ENCODE peak calls at places on chromosomes 11 and 22, in ten cellular contexts. One of them, this sample, is unnamed.

GRCh38 chr22:29313126-29314071 is 2.1 kb downstream of the RASL10A start:
- DNase-seq in GM12892: peak
- DNase-seq in body of pancreas: no peak
- DNase-seq in IMR-90: no peak
- DNase-seq in heart left ventricle: no peak
- DNase-seq in A549: peak
- DNase-seq in transverse colon: peak
- DNase-seq in Peyer's patch: no peak
- DNase-seq in testis: peak
- DNase-seq in HCT116: peak
- DNase-seq in this sample: no peak

GRCh38 chr22:36466258-36466657 is 15.2 kb downstream of the TXN2 start:
- DNase-seq in GM12892: no peak
- DNase-seq in body of pancreas: no peak
- DNase-seq in IMR-90: no peak
- DNase-seq in heart left ventricle: no peak
- DNase-seq in A549: no peak
- DNase-seq in transverse colon: no peak
- DNase-seq in Peyer's patch: no peak
- DNase-seq in testis: no peak
- DNase-seq in HCT116: no peak
- DNase-seq in this sample: no peak

GRCh38 chr22:36379593-36380361 is 8.0 kb downstream of the MYH9 start:
- DNase-seq in GM12892: no peak
- DNase-seq in body of pancreas: no peak
- DNase-seq in IMR-90: peak
- DNase-seq in heart left ventricle: no peak
- DNase-seq in A549: no peak
- DNase-seq in transverse colon: no peak
- DNase-seq in Peyer's patch: peak
- DNase-seq in testis: no peak
- DNase-seq in HCT116: no peak
- DNase-seq in this sample: peak

GRCh38 chr11:3666023-3666530 is 5.1 kb downstream of the CHRNA10 start:
- DNase-seq in GM12892: no peak
- DNase-seq in body of pancreas: no peak
- DNase-seq in IMR-90: no peak
- DNase-seq in heart left ventricle: no peak
- DNase-seq in A549: no peak
- DNase-seq in transverse colon: no peak
- DNase-seq in Peyer's patch: no peak
- DNase-seq in testis: no peak
- DNase-seq in HCT116: no peak
- DNase-seq in this sample: no peak

GRCh38 chr11:44997566-44997965 is 46.9 kb upstream of the TP53I11 start:
- DNase-seq in GM12892: no peak
- DNase-seq in body of pancreas: no peak
- DNase-seq in IMR-90: no peak
- DNase-seq in heart left ventricle: no peak
- DNase-seq in A549: no peak
- DNase-seq in transverse colon: no peak
- DNase-seq in Peyer's patch: no peak
- DNase-seq in testis: no peak
- DNase-seq in HCT116: no peak
- DNase-seq in this sample: no peak

GRCh38 chr11:98455500-98456186 is 565.1 kb upstream of the CNTN5 start:
- DNase-seq in GM12892: no peak
- DNase-seq in body of pancreas: no peak
- DNase-seq in IMR-90: no peak
- DNase-seq in heart left ventricle: no peak
- DNase-seq in A549: no peak
- DNase-seq in transverse colon: no peak
- DNase-seq in Peyer's patch: no peak
- DNase-seq in testis: no peak
- DNase-seq in HCT116: no peak
- DNase-seq in this sample: peak

GRCh38 chr11:121889931-121890330 is 226.1 kb downstream of the BLID start:
- DNase-seq in GM12892: no peak
- DNase-seq in body of pancreas: no peak
- DNase-seq in IMR-90: peak
- DNase-seq in heart left ventricle: no peak
- DNase-seq in A549: no peak
- DNase-seq in transverse colon: no peak
- DNase-seq in Peyer's patch: no peak
- DNase-seq in testis: no peak
- DNase-seq in HCT116: no peak
- DNase-seq in this sample: no peak

GRCh38 chr11:119111361-119111925 is 4.3 kb downstream of the C2CD2L start:
- DNase-seq in GM12892: no peak
- DNase-seq in body of pancreas: no peak
- DNase-seq in IMR-90: no peak
- DNase-seq in heart left ventricle: no peak
- DNase-seq in A549: no peak
- DNase-seq in transverse colon: no peak
- DNase-seq in Peyer's patch: no peak
- DNase-seq in testis: no peak
- DNase-seq in HCT116: no peak
- DNase-seq in this sample: no peak

GRCh38 chr11:3865388-3866193 is 10.1 kb downstream of the STIM1 start:
- DNase-seq in GM12892: no peak
- DNase-seq in body of pancreas: no peak
- DNase-seq in IMR-90: peak
- DNase-seq in heart left ventricle: no peak
- DNase-seq in A549: no peak
- DNase-seq in transverse colon: no peak
- DNase-seq in Peyer's patch: no peak
- DNase-seq in testis: no peak
- DNase-seq in HCT116: no peak
- DNase-seq in this sample: peak

GRCh38 chr22:42769574-42770447 is 49.1 kb upstream of the A4GALT start:
- DNase-seq in GM12892: peak
- DNase-seq in body of pancreas: peak
- DNase-seq in IMR-90: peak
- DNase-seq in heart left ventricle: peak
- DNase-seq in A549: peak
- DNase-seq in transverse colon: peak
- DNase-seq in Peyer's patch: peak
- DNase-seq in testis: peak
- DNase-seq in HCT116: no peak
- DNase-seq in this sample: peak

GRCh38 chr11:129281471-129282268 is 89.5 kb upstream of the ARHGAP32 start:
- DNase-seq in GM12892: no peak
- DNase-seq in body of pancreas: no peak
- DNase-seq in IMR-90: no peak
- DNase-seq in heart left ventricle: no peak
- DNase-seq in A549: no peak
- DNase-seq in transverse colon: no peak
- DNase-seq in Peyer's patch: no peak
- DNase-seq in testis: no peak
- DNase-seq in HCT116: no peak
- DNase-seq in this sample: no peak

GRCh38 chr22:19665784-19666662 is 48.3 kb upstream of the SEPTIN5 start:
- DNase-seq in GM12892: no peak
- DNase-seq in body of pancreas: no peak
- DNase-seq in IMR-90: no peak
- DNase-seq in heart left ventricle: no peak
- DNase-seq in A549: no peak
- DNase-seq in transverse colon: no peak
- DNase-seq in Peyer's patch: no peak
- DNase-seq in testis: no peak
- DNase-seq in HCT116: no peak
- DNase-seq in this sample: no peak

GRCh38 chr11:125402436-125402835 is 93.6 kb downstream of the FEZ1 start:
- DNase-seq in GM12892: no peak
- DNase-seq in body of pancreas: no peak
- DNase-seq in IMR-90: peak
- DNase-seq in heart left ventricle: no peak
- DNase-seq in A549: no peak
- DNase-seq in transverse colon: no peak
- DNase-seq in Peyer's patch: no peak
- DNase-seq in testis: no peak
- DNase-seq in HCT116: no peak
- DNase-seq in this sample: no peak

GRCh38 chr11:75301602-75302345 is 49.7 kb downstream of the ARRB1 start:
- DNase-seq in GM12892: no peak
- DNase-seq in body of pancreas: peak
- DNase-seq in IMR-90: no peak
- DNase-seq in heart left ventricle: peak
- DNase-seq in A549: no peak
- DNase-seq in transverse colon: peak
- DNase-seq in Peyer's patch: no peak
- DNase-seq in testis: no peak
- DNase-seq in HCT116: no peak
- DNase-seq in this sample: no peak

GRCh38 chr11:11230802-11231562 is 122.1 kb downstream of the CSNK2A3 start:
- DNase-seq in GM12892: peak
- DNase-seq in body of pancreas: no peak
- DNase-seq in IMR-90: no peak
- DNase-seq in heart left ventricle: no peak
- DNase-seq in A549: peak
- DNase-seq in transverse colon: no peak
- DNase-seq in Peyer's patch: no peak
- DNase-seq in testis: peak
- DNase-seq in HCT116: peak
- DNase-seq in this sample: peak

GRCh38 chr22:48588881-48589450 is 1238.7 kb downstream of the BRD1 start:
- DNase-seq in GM12892: no peak
- DNase-seq in body of pancreas: no peak
- DNase-seq in IMR-90: no peak
- DNase-seq in heart left ventricle: no peak
- DNase-seq in A549: no peak
- DNase-seq in transverse colon: no peak
- DNase-seq in Peyer's patch: no peak
- DNase-seq in testis: no peak
- DNase-seq in HCT116: no peak
- DNase-seq in this sample: no peak

DNA sequence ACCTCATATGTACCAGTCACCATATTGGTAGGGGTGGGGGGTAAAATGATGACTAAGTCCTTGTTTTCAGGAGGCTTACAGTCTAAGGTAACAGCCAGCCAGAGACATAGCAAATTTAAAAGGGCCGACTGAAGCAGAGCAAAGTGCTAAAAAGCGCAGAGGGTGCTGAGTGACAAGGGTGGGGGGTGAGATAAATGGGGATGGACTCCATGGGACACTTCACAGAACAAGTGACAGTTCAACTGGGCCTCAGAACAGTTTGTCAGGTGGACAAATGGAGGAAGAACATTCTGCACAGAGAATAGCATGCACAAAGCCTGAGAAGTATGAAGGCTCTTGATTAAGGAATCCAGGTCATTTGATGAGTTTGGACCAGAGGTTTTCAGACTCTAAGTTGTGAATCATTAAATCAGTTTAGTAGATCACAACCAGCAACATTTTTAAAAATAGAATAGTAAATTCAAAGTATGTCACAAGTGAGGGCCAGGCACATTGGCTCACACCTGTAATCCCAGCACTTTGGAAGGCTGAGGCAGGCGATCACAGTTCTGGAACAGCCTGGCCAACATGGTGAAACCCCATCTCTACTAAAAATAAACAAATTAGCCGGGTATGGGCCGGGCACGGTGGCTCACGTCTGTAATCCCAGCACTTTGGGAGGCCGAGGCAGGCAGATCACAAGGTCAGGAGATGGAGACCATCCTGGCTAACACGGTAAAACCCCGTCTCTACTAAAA is 14.0 kb downstream of the BBS1 start:
- DNase-seq in GM12892: no peak
- DNase-seq in body of pancreas: no peak
- DNase-seq in IMR-90: no peak
- DNase-seq in heart left ventricle: no peak
- DNase-seq in A549: no peak
- DNase-seq in transverse colon: no peak
- DNase-seq in Peyer's patch: no peak
- DNase-seq in testis: no peak
- DNase-seq in HCT116: no peak
- DNase-seq in this sample: no peak
- TF ChIP-seq POLR2A in GM12892: no peak
- TF ChIP-seq POLR2A in body of pancreas: no peak
- TF ChIP-seq POLR2A in IMR-90: no peak
- TF ChIP-seq POLR2A in heart left ventricle: no peak
- TF ChIP-seq POLR2A in A549: no peak
- TF ChIP-seq POLR2A in transverse colon: no peak
- TF ChIP-seq POLR2A in Peyer's patch: no peak
- TF ChIP-seq POLR2A in testis: no peak
- TF ChIP-seq POLR2A in HCT116: no peak
- TF ChIP-seq POLR2A in this sample: no peak

DNA sequence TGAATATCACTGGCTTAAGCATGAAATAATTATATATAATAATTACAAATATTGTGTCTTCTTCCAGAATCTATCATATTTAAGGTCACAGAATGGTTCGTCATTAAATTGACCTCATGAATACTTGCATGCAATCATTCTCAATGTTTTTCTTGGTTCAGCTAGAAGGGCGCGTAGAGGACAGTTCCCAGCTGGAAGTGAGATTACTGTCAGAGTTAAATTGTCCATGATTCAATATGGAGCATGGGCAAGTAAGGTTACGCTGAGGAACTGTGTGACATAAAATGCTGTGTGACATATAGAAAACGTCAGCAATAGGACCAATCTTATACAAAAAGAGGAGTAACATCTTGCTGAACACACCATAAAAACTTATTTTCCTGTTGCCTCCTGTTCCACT is 2423.5 kb upstream of the RAG2 start:
- DNase-seq in GM12892: no peak
- DNase-seq in body of pancreas: no peak
- DNase-seq in IMR-90: no peak
- DNase-seq in heart left ventricle: no peak
- DNase-seq in A549: no peak
- DNase-seq in transverse colon: no peak
- DNase-seq in Peyer's patch: no peak
- DNase-seq in testis: no peak
- DNase-seq in HCT116: no peak
- DNase-seq in this sample: no peak
- TF ChIP-seq POLR2A in GM12892: no peak
- TF ChIP-seq POLR2A in body of pancreas: no peak
- TF ChIP-seq POLR2A in IMR-90: no peak
- TF ChIP-seq POLR2A in heart left ventricle: no peak
- TF ChIP-seq POLR2A in A549: no peak
- TF ChIP-seq POLR2A in transverse colon: no peak
- TF ChIP-seq POLR2A in Peyer's patch: no peak
- TF ChIP-seq POLR2A in testis: no peak
- TF ChIP-seq POLR2A in HCT116: no peak
- TF ChIP-seq POLR2A in this sample: no peak

GRCh38 chr11:1559103-1559951 is 12.7 kb downstream of the DUSP8 start:
- DNase-seq in GM12892: no peak
- DNase-seq in body of pancreas: peak
- DNase-seq in IMR-90: peak
- DNase-seq in heart left ventricle: peak
- DNase-seq in A549: peak
- DNase-seq in transverse colon: peak
- DNase-seq in Peyer's patch: peak
- DNase-seq in testis: peak
- DNase-seq in HCT116: no peak
- DNase-seq in this sample: no peak
- TF ChIP-seq POLR2A in GM12892: no peak
- TF ChIP-seq POLR2A in body of pancreas: peak
- TF ChIP-seq POLR2A in IMR-90: no peak
- TF ChIP-seq POLR2A in heart left ventricle: no peak
- TF ChIP-seq POLR2A in A549: no peak
- TF ChIP-seq POLR2A in transverse colon: peak
- TF ChIP-seq POLR2A in Peyer's patch: peak
- TF ChIP-seq POLR2A in testis: no peak
- TF ChIP-seq POLR2A in HCT116: no peak
- TF ChIP-seq POLR2A in this sample: no peak

GRCh38 chr22:31250740-31251330 is 38.7 kb downstream of the LIMK2 start:
- DNase-seq in GM12892: no peak
- DNase-seq in body of pancreas: peak
- DNase-seq in IMR-90: no peak
- DNase-seq in heart left ventricle: no peak
- DNase-seq in A549: no peak
- DNase-seq in transverse colon: no peak
- DNase-seq in Peyer's patch: peak
- DNase-seq in testis: no peak
- DNase-seq in HCT116: no peak
- DNase-seq in this sample: peak
- TF ChIP-seq POLR2A in GM12892: no peak
- TF ChIP-seq POLR2A in body of pancreas: no peak
- TF ChIP-seq POLR2A in IMR-90: no peak
- TF ChIP-seq POLR2A in heart left ventricle: no peak
- TF ChIP-seq POLR2A in A549: no peak
- TF ChIP-seq POLR2A in transverse colon: no peak
- TF ChIP-seq POLR2A in Peyer's patch: no peak
- TF ChIP-seq POLR2A in testis: no peak
- TF ChIP-seq POLR2A in HCT116: no peak
- TF ChIP-seq POLR2A in this sample: no peak